ENCODE peak calls at places on chromosome 12, in eight cellular contexts. H, O, M, W, Z, K, B and J are unnamed samples.

GRCh38 chr12:130097798-130098255 is 64.4 kb upstream of the FZD10 start:
- DNase-seq in M (no peak), O (no peak), H (no peak), K (no peak), Z (no peak), W (no peak), B (no peak), J (no peak)

GRCh38 chr12:6542209-6543009 is 8.1 kb downstream of the GAPDH start:
- DNase-seq in M (no peak), H (no peak), Z (no peak), W (no peak), O (no peak), B (no peak), K (no peak), J (no peak)

GRCh38 chr12:113735146-113735545 is 231.0 kb downstream of the RBM19 start:
- DNase-seq in Z (no peak), O (no peak), K (peak), M (no peak), W (no peak), H (no peak), B (no peak), J (no peak)

GRCh38 chr12:51905507-51906438 is 1.5 kb upstream of the ACVRL1 start:
- DNase-seq in B (no peak), O (no peak), Z (no peak), W (no peak), K (no peak), M (no peak), H (no peak), J (no peak)

GRCh38 chr12:120705618-120706017 is 4.6 kb upstream of the UNC119B start:
- DNase-seq in O (no peak), Z (no peak), K (no peak), M (no peak), H (no peak), W (no peak), B (no peak), J (no peak)

GRCh38 chr12:129570796-129571400 is 332.9 kb downstream of the TMEM132D start:
- DNase-seq in W (peak), M (no peak), K (no peak), H (no peak), O (no peak), Z (no peak), B (no peak), J (no peak)

GRCh38 chr12:120438495-120439198 is 734 bp downstream of the COX6A1 start:
- DNase-seq in H (no peak), K (no peak), O (no peak), W (no peak), B (no peak), Z (no peak), M (no peak), J (peak)

GRCh38 chr12:127489055-127489454 is 777.9 kb upstream of the TMEM132C start:
- DNase-seq in H (no peak), W (no peak), M (no peak), B (no peak), K (no peak), Z (no peak), O (no peak), J (peak)

GRCh38 chr12:111546758-111547383 is 52.2 kb downstream of the ATXN2 start:
- DNase-seq in W (peak), H (no peak), O (no peak), K (no peak), Z (no peak), B (no peak), M (no peak), J (no peak)

GRCh38 chr12:53102883-53103807 is at the start of gene SOAT2:
- DNase-seq in M (peak), H (no peak), O (no peak), Z (no peak), K (no peak), B (peak), W (no peak), J (peak)

GRCh38 chr12:132955094-132955932 is 793 bp downstream of the ZNF605 start:
- DNase-seq in K (no peak), W (peak), O (no peak), M (peak), B (peak), Z (no peak), H (no peak), J (no peak)

GRCh38 chr12:12896261-12896660 is 4.9 kb downstream of the GPRC5A start:
- DNase-seq in H (peak), M (no peak), Z (no peak), W (peak), B (no peak), O (no peak), K (no peak), J (no peak)

GRCh38 chr12:66036317-66036716 is 94.2 kb downstream of the LLPH start:
- DNase-seq in Z (no peak), M (no peak), H (peak), O (no peak), B (no peak), K (no peak), W (peak), J (no peak)

GRCh38 chr12:124217508-124217981 is 77.3 kb upstream of the RFLNA start:
- DNase-seq in W (peak), O (no peak), Z (no peak), H (no peak), K (no peak), B (no peak), M (no peak), J (peak)

GRCh38 chr12:94504386-94504785 is 44.7 kb upstream of the CEP83 start:
- DNase-seq in H (no peak), W (no peak), M (no peak), O (no peak), B (no peak), K (no peak), Z (no peak), J (no peak)

GRCh38 chr12:89524201-89525001 is at the start of gene GALNT4:
- DNase-seq in M (peak), W (peak), B (peak), K (peak), H (no peak), Z (peak), O (peak), J (peak)

GRCh38 chr12:5809586-5809985 is 135.5 kb downstream of the ANO2 start:
- DNase-seq in K (no peak), Z (no peak), H (no peak), M (no peak), O (no peak), B (no peak), W (no peak), J (no peak)

GRCh38 chr12:78970041-78970440 is 105.5 kb downstream of the SYT1 start:
- DNase-seq in B (no peak), Z (no peak), H (peak), K (no peak), O (no peak), M (no peak), W (peak), J (no peak)

GRCh38 chr12:30999723-31000122 is 73.2 kb downstream of the TSPAN11 start:
- DNase-seq in Z (no peak), W (no peak), M (no peak), O (no peak), H (no peak), B (no peak), K (no peak), J (no peak)

GRCh38 chr12:119446459-119446858 is 111.9 kb downstream of the CCDC60 start:
- DNase-seq in H (no peak), B (no peak), M (no peak), Z (no peak), W (peak), O (no peak), K (no peak), J (no peak)

GRCh38 chr12:124625867-124626675 is 58.7 kb upstream of the NCOR2 start:
- DNase-seq in K (peak), W (peak), Z (no peak), O (no peak), H (peak), B (no peak), M (no peak), J (no peak)

GRCh38 chr12:93186131-93186530 is 191.6 kb upstream of the NUDT4 start:
- DNase-seq in K (no peak), H (no peak), B (no peak), Z (no peak), W (no peak), M (no peak), O (no peak), J (no peak)

GRCh38 chr12:27101290-27101689 is 18.9 kb upstream of the C12orf71 start:
- DNase-seq in K (no peak), H (no peak), O (no peak), W (no peak), Z (no peak), B (no peak), M (no peak), J (no peak)

GRCh38 chr12:76060111-76060510 is 24.4 kb downstream of the NAP1L1 start:
- DNase-seq in H (no peak), O (no peak), W (no peak), K (no peak), Z (no peak), B (no peak), M (no peak), J (no peak)

GRCh38 chr12:121966959-121967358 is 48.6 kb downstream of the CFAP251 start:
- DNase-seq in O (no peak), M (no peak), K (no peak), Z (no peak), W (no peak), H (no peak), B (no peak), J (no peak)

GRCh38 chr12:6425588-6426531 is 18.9 kb upstream of the CD27 start:
- DNase-seq in W (no peak), H (no peak), B (no peak), K (no peak), O (no peak), Z (no peak), M (no peak), J (no peak)